ENCODE peak calls at places on chromosomes 16 and 17, in nine cellular contexts. H, X, O, J, V, N, I, U and A are unnamed samples.

GRCh38 chr16:3640632-3641501 is 13.6 kb upstream of the DNASE1 start:
- DNase-seq in U (no peak), O (peak; percentile 17), X (no peak), V (no peak), H (no peak), J (no peak), I (no peak), N (no peak), A (peak; percentile 79)

GRCh38 chr16:23280483-23280967 is 21.6 kb upstream of the SCNN1B start:
- DNase-seq in U (no peak), N (no peak), I (no peak), O (no peak), V (no peak), J (no peak), H (no peak), X (no peak), A (no peak)

GRCh38 chr17:47099987-47100711 is 88.9 kb downstream of the CDC27 start:
- DNase-seq in H (peak; percentile 44), J (peak; percentile 92), X (peak; percentile 88), O (peak; percentile 93), U (peak; percentile 97), V (peak; percentile 89), I (peak; percentile 87), N (peak; percentile 83), A (peak; percentile 96)

GRCh38 chr17:40422990-40423611 is 5.4 kb upstream of the TOP2A start:
- DNase-seq in V (no peak), O (peak; percentile 23), J (no peak), N (no peak), X (no peak), U (no peak), I (no peak), H (no peak), A (peak; percentile 53)

GRCh38 chr16:17414421-17414820 is 56.3 kb downstream of the XYLT1 start:
- DNase-seq in N (no peak), X (no peak), J (no peak), V (no peak), O (no peak), I (no peak), H (no peak), U (no peak), A (no peak)

GRCh38 chr17:58352843-58353719 is 1.1 kb upstream of the SUPT4H1 start:
- DNase-seq in U (peak; percentile 59), J (no peak), N (peak; percentile 17), I (no peak), H (no peak), V (no peak), O (peak; percentile 59), X (peak; percentile 36), A (no peak)

GRCh38 chr16:85090166-85090565 is 22.1 kb downstream of the CIBAR2 start:
- DNase-seq in I (no peak), J (peak; percentile 40), X (peak; percentile 47), N (no peak), O (no peak), V (no peak), U (no peak), H (no peak), A (no peak)

GRCh38 chr16:9236319-9236718 is 144.9 kb downstream of the HAPSTR1 start:
- DNase-seq in H (no peak), I (no peak), V (no peak), J (no peak), X (no peak), O (no peak), N (no peak), U (no peak), A (no peak)

GRCh38 chr17:76538281-76538931 is 897 bp upstream of the CYGB start:
- DNase-seq in X (no peak), O (no peak), U (no peak), V (no peak), H (no peak), J (no peak), N (no peak), I (no peak), A (no peak)

GRCh38 chr17:1108810-1109605 is 70.8 kb downstream of the ABR start:
- DNase-seq in O (peak; percentile 85), J (no peak), U (peak; percentile 67), N (peak; percentile 40), V (peak; percentile 47), I (no peak), X (peak; percentile 49), H (no peak), A (no peak)

GRCh38 chr17:75478508-75478907 is 22.1 kb downstream of the TMEM94 start:
- DNase-seq in O (no peak), X (no peak), I (no peak), V (no peak), H (no peak), J (no peak), U (no peak), N (no peak), A (no peak)

GRCh38 chr16:31201511-31202401 is 804 bp downstream of the PYCARD start:
- DNase-seq in H (no peak), N (no peak), J (peak; percentile 30), X (no peak), O (peak; percentile 74), V (peak; percentile 33), U (peak; percentile 80), I (peak; percentile 32), A (no peak)

GRCh38 chr17:59435238-59435637 is 103.8 kb downstream of the YPEL2 start:
- DNase-seq in O (no peak), X (peak; percentile 89), I (no peak), U (no peak), H (no peak), V (no peak), J (no peak), N (peak; percentile 90), A (no peak)

GRCh38 chr17:50533720-50534148 is 1.2 kb downstream of the EPN3 start:
- DNase-seq in J (no peak), H (no peak), O (no peak), I (no peak), N (peak; percentile 29), U (peak; percentile 86), V (peak; percentile 88), X (peak; percentile 66), A (no peak)

GRCh38 chr16:64952177-64952576 is 169.7 kb downstream of the CDH11 start:
- DNase-seq in V (no peak), O (no peak), I (no peak), N (peak; percentile 91), X (peak; percentile 77), H (no peak), J (no peak), U (no peak), A (no peak)

GRCh38 chr17:65523853-65524664 is 37.4 kb downstream of the AXIN2 start:
- DNase-seq in V (no peak), J (no peak), X (peak; percentile 45), I (no peak), N (no peak), H (no peak), O (no peak), U (no peak), A (no peak)

GRCh38 chr16:86668136-86668535 is 89.8 kb downstream of the FOXL1 start:
- DNase-seq in U (no peak), N (peak; percentile 84), I (no peak), X (peak; percentile 68), O (no peak), V (no peak), J (no peak), H (no peak), A (no peak)

DNA sequence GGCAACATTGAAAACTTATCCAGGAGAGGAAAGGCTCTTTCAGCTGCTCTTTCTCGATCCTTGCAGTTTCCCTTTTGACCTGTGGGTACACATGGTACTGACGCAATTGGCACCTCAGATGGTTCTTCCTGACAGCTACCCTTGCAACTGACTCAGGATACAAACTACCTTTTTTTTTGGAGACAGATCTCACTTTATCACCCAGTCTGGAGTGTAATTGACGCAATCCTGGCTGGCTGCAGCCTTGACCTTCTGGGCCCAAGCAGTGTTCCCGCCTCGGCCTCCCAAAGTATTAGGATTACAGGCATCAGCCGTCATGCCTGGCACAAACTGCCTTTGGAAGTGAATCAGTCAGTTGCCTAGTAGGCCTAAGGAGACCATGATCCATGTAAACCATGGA is 607.2 kb downstream of the WWOX start:
- DNase-seq in I (no peak), O (no peak), X (no peak), U (peak; percentile 7), H (no peak), V (no peak), N (no peak), J (no peak), A (no peak)
- TF ChIP-seq CTCF in I (no peak), O (no peak), X (no peak), U (no peak), H (no peak), V (no peak), N (no peak), J (no peak), A (no peak)

DNA sequence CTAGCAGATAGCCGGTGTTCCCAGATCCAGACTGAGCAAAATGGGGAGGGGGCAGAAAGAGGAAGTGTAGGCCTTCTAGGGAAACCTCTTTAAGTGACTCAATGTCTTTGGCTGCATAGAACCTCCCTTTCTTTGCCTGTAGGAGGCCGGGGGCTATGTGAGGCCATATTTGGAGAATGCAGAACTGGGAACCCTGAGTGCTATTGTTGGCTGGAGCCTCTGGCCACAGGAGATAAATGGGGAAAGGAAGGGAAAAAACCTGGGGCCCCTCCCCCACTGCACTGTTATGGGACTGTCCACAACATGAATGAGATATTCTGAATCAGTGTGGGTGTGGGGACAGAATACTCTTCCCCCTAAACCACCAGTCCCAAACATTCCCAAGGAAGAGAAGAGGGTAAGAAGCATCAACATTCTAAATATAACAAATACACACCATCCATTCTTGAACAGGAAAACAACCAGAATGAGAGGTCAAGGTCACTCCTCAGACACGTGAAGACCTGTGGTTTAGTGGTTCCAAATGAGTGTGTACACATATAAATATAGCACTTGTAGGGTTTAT is 2.4 kb downstream of the VPS25 start:
- DNase-seq in I (no peak), O (no peak), H (no peak), N (no peak), X (peak; percentile 37), J (no peak), U (no peak), V (no peak), A (no peak)
- TF ChIP-seq CTCF in I (no peak), O (no peak), H (no peak), N (no peak), X (no peak), J (no peak), U (no peak), V (no peak), A (no peak)

GRCh38 chr17:13925579-13925978 is 143.7 kb upstream of the COX10 start:
- DNase-seq in N (peak; percentile 16), V (no peak), J (no peak), X (no peak), U (no peak), I (no peak), O (no peak), H (no peak), A (no peak)
- TF ChIP-seq CTCF in N (peak; percentile 34), V (no peak), J (no peak), X (no peak), U (no peak), I (no peak), O (no peak), H (peak; percentile 33), A (no peak)

DNA sequence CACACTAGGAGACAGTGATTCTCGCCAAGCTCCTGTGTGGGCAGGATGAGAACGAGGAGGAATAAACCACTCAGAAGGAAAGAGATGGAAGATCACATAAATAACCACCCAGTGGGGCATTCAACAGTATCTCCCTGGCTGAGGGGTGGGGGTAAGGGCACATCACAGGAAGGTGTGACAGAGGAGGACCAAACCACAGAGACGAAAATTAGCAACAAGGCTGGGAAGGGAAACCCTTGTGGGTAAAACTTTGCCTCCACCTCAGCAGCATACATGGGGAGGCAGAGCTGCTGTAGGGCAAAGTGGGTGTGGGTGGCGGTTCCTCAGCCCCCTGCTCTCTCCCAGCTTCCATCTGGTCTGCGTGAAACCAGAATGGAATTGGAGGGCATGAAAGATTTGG is 26.3 kb upstream of the CCL1 start:
- DNase-seq in O (no peak), N (no peak), X (no peak), V (no peak), I (no peak), U (no peak), H (no peak), J (no peak), A (peak; percentile 34)
- TF ChIP-seq CTCF in O (no peak), N (no peak), X (no peak), V (no peak), I (no peak), U (no peak), H (no peak), J (no peak), A (no peak)